ENCODE peak calls at places on chromosome 3, in four cellular contexts. R is K562, K is HepG2, T is GM12878. H is an unnamed sample.

GRCh38 chr3:12579919-12580318 is 23.0 kb downstream of the MKRN2 start:
- DNase-seq in R (no peak), K (no peak), T (no peak), H (no peak)

GRCh38 chr3:139128803-139129202 is 84.1 kb upstream of the PRR23C start:
- DNase-seq in R (no peak), K (no peak), T (no peak), H (no peak)

GRCh38 chr3:113773381-113773780 is 26.5 kb downstream of the ATP6V1A start:
- DNase-seq in R (no peak), K (no peak), T (no peak), H (no peak)

GRCh38 chr3:111881480-111881879 is 22.4 kb downstream of the PHLDB2 start:
- DNase-seq in R (no peak), K (no peak), T (no peak), H (no peak)

GRCh38 chr3:156300929-156301806 is 180.8 kb downstream of the KCNAB1 start:
- DNase-seq in R (no peak), K (no peak), T (no peak), H (no peak)

GRCh38 chr3:132347095-132347494 is 29.9 kb downstream of the ACP3 start:
- DNase-seq in R (no peak), K (peak), T (no peak), H (no peak)

GRCh38 chr3:149343951-149344350 is 10.5 kb upstream of the TM4SF18 start:
- DNase-seq in R (no peak), K (no peak), T (no peak), H (peak)

GRCh38 chr3:46566040-46566631 is at the start of gene LRRC2:
- DNase-seq in R (no peak), K (no peak), T (no peak), H (peak)

GRCh38 chr3:46314517-46314916 is 39.4 kb upstream of the CCR2 start:
- DNase-seq in R (no peak), K (no peak), T (no peak), H (no peak)

GRCh38 chr3:2098398-2099027 is at the start of gene CNTN4:
- DNase-seq in R (no peak), K (peak), T (no peak), H (peak)

GRCh38 chr3:8458235-8458634 is 43.4 kb upstream of the LMCD1 start:
- DNase-seq in R (no peak), K (no peak), T (no peak), H (no peak)

GRCh38 chr3:79491029-79491634 is 276.7 kb downstream of the ROBO1 start:
- DNase-seq in R (no peak), K (no peak), T (no peak), H (no peak)

GRCh38 chr3:31422237-31422636 is 110.5 kb upstream of the STT3B start:
- DNase-seq in R (peak), K (no peak), T (no peak), H (no peak)

GRCh38 chr3:186825294-186825821 is 17.2 kb upstream of the ADIPOQ start:
- DNase-seq in R (peak), K (no peak), T (no peak), H (no peak)

GRCh38 chr3:143888846-143889245 is 40.6 kb upstream of the SLC9A9 start:
- DNase-seq in R (no peak), K (no peak), T (no peak), H (no peak)

GRCh38 chr3:35070088-35070487 is 569.2 kb upstream of the ARPP21 start:
- DNase-seq in R (no peak), K (no peak), T (no peak), H (no peak)

GRCh38 chr3:8595935-8596262 is 48.7 kb downstream of the SSUH2 start:
- DNase-seq in R (no peak), K (no peak), T (no peak), H (no peak)

GRCh38 chr3:140715035-140715434 is 37.2 kb downstream of the TRIM42 start:
- DNase-seq in R (no peak), K (no peak), T (no peak), H (no peak)

GRCh38 chr3:74129056-74129455 is 485.4 kb downstream of the CNTN3 start:
- DNase-seq in R (no peak), K (no peak), T (no peak), H (no peak)

GRCh38 chr3:120855665-120856437 is 52.2 kb upstream of the STXBP5L start:
- DNase-seq in R (no peak), K (no peak), T (no peak), H (no peak)

GRCh38 chr3:149575213-149575961 is 82.4 kb downstream of the WWTR1 start:
- DNase-seq in R (no peak), K (peak), T (no peak), H (no peak)

GRCh38 chr3:192481638-192482037 is 245.7 kb downstream of the FGF12 start:
- DNase-seq in R (no peak), K (no peak), T (no peak), H (no peak)

GRCh38 chr3:55486101-55486856 is 827 bp downstream of the WNT5A start:
- DNase-seq in R (no peak), K (no peak), T (no peak), H (peak)

GRCh38 chr3:190131329-190131728 is 10.6 kb upstream of the P3H2 start:
- DNase-seq in R (no peak), K (no peak), T (no peak), H (no peak)

GRCh38 chr3:7707192-7707591 is 794.4 kb upstream of the LMCD1 start:
- DNase-seq in R (no peak), K (no peak), T (no peak), H (no peak)

GRCh38 chr3:13019243-13019701 is 54.0 kb downstream of the IQSEC1 start:
- DNase-seq in R (peak), K (no peak), T (no peak), H (peak)

GRCh38 chr3:101857279-101857678 is 8.0 kb downstream of the NFKBIZ start:
- DNase-seq in R (no peak), K (no peak), T (no peak), H (no peak)

GRCh38 chr3:106006571-106006970 is 137.8 kb upstream of the CBLB start:
- DNase-seq in R (no peak), K (no peak), T (no peak), H (no peak)

GRCh38 chr3:126530171-126531050 is 6.5 kb downstream of the CHST13 start:
- DNase-seq in R (no peak), K (no peak), T (no peak), H (no peak)

GRCh38 chr3:12659316-12660015 is 4.5 kb downstream of the RAF1 start:
- DNase-seq in R (no peak), K (no peak), T (no peak), H (no peak)

GRCh38 chr3:108157275-108157674 is 64.9 kb downstream of the IFT57 start:
- DNase-seq in R (no peak), K (no peak), T (no peak), H (no peak)

GRCh38 chr3:31962801-31963205 is 18.3 kb downstream of the OSBPL10 start:
- DNase-seq in R (no peak), K (peak), T (no peak), H (no peak)

GRCh38 chr3:129501630-129502029 is 26.8 kb upstream of the RHO start:
- DNase-seq in R (no peak), K (no peak), T (no peak), H (no peak)

GRCh38 chr3:37903320-37903719 is 41.6 kb downstream of the CTDSPL start:
- DNase-seq in R (no peak), K (peak), T (no peak), H (no peak)
- TF ChIP-seq MXI1 in R (no peak), K (no peak), T (no peak), H (no peak)

DNA sequence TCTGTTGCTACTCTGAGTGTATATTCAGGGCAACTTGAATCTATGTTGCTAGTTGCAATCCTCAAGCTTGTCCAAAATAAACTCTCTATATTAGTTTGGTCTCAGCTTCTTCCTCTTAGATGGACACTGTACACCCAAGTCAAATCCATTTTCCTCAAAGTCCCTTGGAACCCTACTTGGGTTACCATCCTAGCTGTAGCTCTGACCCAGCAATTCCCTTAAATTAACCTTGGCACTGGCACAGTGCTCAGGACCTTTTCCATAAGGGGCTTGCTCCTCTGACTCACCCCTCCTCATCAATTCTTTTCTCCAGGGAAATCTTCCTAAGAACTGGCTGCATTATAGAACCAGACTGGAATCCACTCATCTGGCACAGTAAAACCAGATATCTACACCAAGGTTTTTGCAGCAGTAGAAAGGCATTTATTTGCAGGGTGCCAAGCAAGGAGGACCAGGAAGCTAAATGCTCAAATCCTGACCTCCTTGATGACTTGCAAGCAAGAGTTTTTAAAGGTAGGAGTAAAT is 44.9 kb upstream of the B3GALNT1 start:
- DNase-seq in R (no peak), K (no peak), T (no peak), H (no peak)
- TF ChIP-seq TAF1 in R (no peak), K (no peak), T (no peak), H (no peak)

DNA sequence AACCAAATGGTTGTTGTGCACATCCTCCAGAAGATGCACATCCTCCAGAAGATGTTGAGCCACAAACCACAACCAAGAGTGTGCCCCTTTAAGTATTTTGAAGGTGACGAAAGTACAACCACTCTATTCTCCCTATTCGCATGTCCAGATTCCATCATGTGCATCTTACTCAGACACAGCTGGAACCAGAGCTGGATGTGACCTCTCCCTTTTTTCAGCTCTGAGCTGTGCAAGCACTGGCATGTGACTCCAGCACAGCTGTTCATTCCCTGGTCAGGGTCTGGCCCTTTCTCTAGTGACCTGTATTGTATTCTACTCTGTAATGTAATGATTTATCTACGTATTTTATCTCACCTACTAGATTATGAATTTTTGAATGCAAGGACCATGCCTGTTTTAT is 29.3 kb upstream of the DLG1 start:
- DNase-seq in R (no peak), K (no peak), T (no peak), H (no peak)
- TF ChIP-seq SMC3 in R (no peak), K (no peak), T (no peak), H (no peak)

DNA sequence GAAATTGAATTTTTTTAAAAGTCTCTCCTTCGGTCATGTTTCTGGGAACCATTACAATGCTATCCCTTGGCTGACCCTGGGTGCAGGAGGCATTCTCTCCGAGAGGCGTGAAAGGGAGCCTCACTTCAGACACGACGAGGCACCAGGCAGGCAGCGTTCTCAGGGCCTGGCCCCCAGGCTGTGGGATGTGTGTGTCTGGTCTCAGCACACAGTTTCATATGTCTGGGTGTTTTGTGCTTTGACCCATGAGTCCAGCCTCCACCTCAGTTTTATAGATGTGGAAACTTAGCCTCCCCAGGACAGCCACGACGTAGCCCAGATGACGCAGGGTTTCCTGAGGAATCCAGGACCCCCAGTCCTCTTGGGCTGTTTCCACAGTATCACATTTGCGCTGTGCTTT is 34.0 kb downstream of the FGD5 start:
- DNase-seq in R (no peak), K (no peak), T (no peak), H (no peak)
- TF ChIP-seq MXI1 in R (no peak), K (no peak), T (no peak), H (no peak)

GRCh38 chr3:5791558-5791957 is 604.1 kb downstream of the EDEM1 start:
- DNase-seq in R (no peak), K (no peak), T (no peak), H (no peak)
- TF ChIP-seq TAF1 in R (no peak), K (no peak), T (no peak), H (no peak)

DNA sequence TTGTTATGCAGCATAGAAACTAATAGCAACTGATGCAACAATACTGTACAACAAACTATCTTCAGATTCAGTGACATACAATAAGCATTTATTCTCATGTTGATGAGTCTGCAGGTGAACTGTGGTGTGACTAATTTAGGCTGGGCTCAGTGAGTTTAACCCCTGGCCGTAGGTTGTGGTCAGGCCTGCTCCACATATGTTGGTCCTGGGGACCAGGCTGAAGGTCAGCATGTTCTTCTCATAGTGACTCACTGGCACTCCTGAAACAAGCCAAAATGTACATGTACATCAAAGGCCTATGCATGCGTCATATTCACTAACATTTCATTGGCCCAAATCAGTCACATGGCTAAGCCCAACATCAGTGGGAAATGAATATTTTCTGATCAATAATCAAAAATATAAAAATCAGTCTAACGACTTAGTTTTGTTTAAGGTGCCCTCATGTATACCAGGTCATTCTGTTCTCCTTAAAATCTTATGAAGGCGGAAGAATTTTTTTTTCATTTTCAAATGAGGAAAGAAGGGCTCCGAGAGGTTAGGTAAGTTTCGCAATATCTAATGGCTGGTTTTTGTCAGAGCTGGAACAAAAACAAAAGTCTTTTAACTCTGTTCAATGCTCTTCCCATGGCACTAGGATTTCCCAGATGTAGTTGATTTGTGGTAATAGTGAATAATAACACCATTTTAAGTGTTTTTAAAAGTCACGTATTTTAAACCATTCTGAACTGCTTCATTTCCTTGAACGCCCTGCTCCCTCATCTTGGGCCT is 148.5 kb downstream of the MFSD1 start:
- DNase-seq in R (no peak), K (no peak), T (no peak), H (no peak)
- TF ChIP-seq SMC3 in R (no peak), K (no peak), T (no peak), H (no peak)

GRCh38 chr3:57169872-57170623 is 4.9 kb upstream of the IL17RD start:
- DNase-seq in R (peak), K (peak), T (no peak), H (peak)
- TF ChIP-seq MXI1 in R (no peak), K (peak), T (no peak), H (no peak)

DNA sequence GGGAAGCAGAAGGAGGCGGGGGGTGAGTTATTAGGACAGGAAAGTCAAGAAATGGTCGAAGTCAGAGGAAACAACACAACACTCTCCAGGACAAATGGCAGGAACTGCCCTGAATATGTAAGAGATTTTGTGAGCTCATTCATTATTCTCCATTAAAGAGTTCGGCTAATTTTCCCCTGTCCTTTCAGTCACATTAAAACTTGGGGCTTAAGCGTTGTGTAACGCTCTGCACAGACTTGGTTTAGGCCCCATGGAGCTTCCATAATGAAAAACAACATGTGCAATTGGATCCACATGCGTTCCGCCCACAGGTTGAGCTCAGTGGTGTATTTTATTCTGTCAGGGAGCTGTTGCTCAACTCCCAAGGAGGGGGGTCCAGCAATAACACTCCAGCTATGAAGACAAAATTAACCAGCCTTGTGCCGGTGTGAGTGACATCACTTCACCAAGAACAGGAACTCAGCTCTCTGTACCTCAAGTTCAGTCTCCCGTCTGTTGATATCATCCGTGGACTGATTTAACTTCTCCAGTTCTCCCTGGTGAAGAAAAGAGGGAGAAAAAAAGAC is 2.3 kb downstream of the SH3BP5 start:
- DNase-seq in R (peak), K (no peak), T (no peak), H (no peak)
- TF ChIP-seq TAF1 in R (no peak), K (no peak), T (no peak), H (no peak)

H was measured in SK-N-SH.